ENCODE peak calls at places on chromosomes 2 and 18, in six cellular contexts. One of them, this sample, is unnamed. For H3K4me1, the result is how much of the 10 kb centered on the place peaks cover.

GRCh38 chr18:13530879-13531387 is 195.4 kb downstream of the FAM210A start:
- DNase-seq in astrocyte: peak
- DNase-seq in prostate gland: peak
- DNase-seq in CD8-positive, alpha-beta T cell: no peak
- DNase-seq in psoas muscle: peak
- DNase-seq in right lobe of liver: peak
- DNase-seq in this sample: peak

GRCh38 chr2:27412419-27413152 is 3.2 kb upstream of the PPM1G start:
- DNase-seq in right lobe of liver: no peak
- DNase-seq in CD8-positive, alpha-beta T cell: no peak
- DNase-seq in psoas muscle: no peak
- DNase-seq in astrocyte: no peak
- DNase-seq in prostate gland: no peak
- DNase-seq in this sample: no peak

GRCh38 chr2:120818441-120818920 is 82.8 kb downstream of the GLI2 start:
- DNase-seq in psoas muscle: peak
- DNase-seq in astrocyte: peak
- DNase-seq in CD8-positive, alpha-beta T cell: no peak
- DNase-seq in prostate gland: no peak
- DNase-seq in right lobe of liver: no peak
- DNase-seq in this sample: peak

GRCh38 chr2:238761802-238762373 is 86.0 kb upstream of the TWIST2 start:
- DNase-seq in psoas muscle: no peak
- DNase-seq in astrocyte: peak
- DNase-seq in prostate gland: no peak
- DNase-seq in right lobe of liver: no peak
- DNase-seq in CD8-positive, alpha-beta T cell: no peak
- DNase-seq in this sample: no peak

GRCh38 chr2:182852090-182852489 is 14.3 kb downstream of the FRZB start:
- DNase-seq in CD8-positive, alpha-beta T cell: no peak
- DNase-seq in right lobe of liver: peak
- DNase-seq in prostate gland: no peak
- DNase-seq in psoas muscle: no peak
- DNase-seq in astrocyte: no peak
- DNase-seq in this sample: no peak

GRCh38 chr2:23008951-23009350 is 376.0 kb upstream of the KLHL29 start:
- DNase-seq in astrocyte: no peak
- DNase-seq in CD8-positive, alpha-beta T cell: no peak
- DNase-seq in prostate gland: no peak
- DNase-seq in psoas muscle: no peak
- DNase-seq in right lobe of liver: no peak
- DNase-seq in this sample: no peak

GRCh38 chr2:113056501-113056900 is 2.5 kb upstream of the IL36RN start:
- DNase-seq in right lobe of liver: no peak
- DNase-seq in prostate gland: no peak
- DNase-seq in CD8-positive, alpha-beta T cell: no peak
- DNase-seq in astrocyte: no peak
- DNase-seq in psoas muscle: no peak
- DNase-seq in this sample: no peak

GRCh38 chr2:202140522-202141292 is 67.7 kb downstream of the KIAA2012 start:
- DNase-seq in psoas muscle: no peak
- DNase-seq in astrocyte: peak
- DNase-seq in right lobe of liver: no peak
- DNase-seq in prostate gland: no peak
- DNase-seq in CD8-positive, alpha-beta T cell: no peak
- DNase-seq in this sample: no peak

GRCh38 chr2:3483986-3484960 is 35.1 kb downstream of the ADI1 start:
- DNase-seq in psoas muscle: no peak
- DNase-seq in CD8-positive, alpha-beta T cell: no peak
- DNase-seq in astrocyte: no peak
- DNase-seq in right lobe of liver: no peak
- DNase-seq in prostate gland: no peak
- DNase-seq in this sample: no peak

GRCh38 chr2:213818436-213818835 is 534.2 kb downstream of the SPAG16 start:
- DNase-seq in astrocyte: peak
- DNase-seq in psoas muscle: no peak
- DNase-seq in prostate gland: no peak
- DNase-seq in right lobe of liver: no peak
- DNase-seq in CD8-positive, alpha-beta T cell: no peak
- DNase-seq in this sample: no peak

GRCh38 chr2:179825494-179825893 is 35.9 kb downstream of the ZNF385B start:
- DNase-seq in right lobe of liver: no peak
- DNase-seq in CD8-positive, alpha-beta T cell: no peak
- DNase-seq in prostate gland: no peak
- DNase-seq in psoas muscle: no peak
- DNase-seq in astrocyte: peak
- DNase-seq in this sample: no peak

GRCh38 chr2:175630319-175631246 is 371.5 kb downstream of the LNPK start:
- DNase-seq in prostate gland: no peak
- DNase-seq in CD8-positive, alpha-beta T cell: no peak
- DNase-seq in right lobe of liver: no peak
- DNase-seq in astrocyte: no peak
- DNase-seq in psoas muscle: no peak
- DNase-seq in this sample: no peak

GRCh38 chr2:197327073-197327775 is 16.6 kb upstream of the ANKRD44 start:
- DNase-seq in astrocyte: no peak
- DNase-seq in CD8-positive, alpha-beta T cell: no peak
- DNase-seq in psoas muscle: no peak
- DNase-seq in prostate gland: no peak
- DNase-seq in right lobe of liver: no peak
- DNase-seq in this sample: no peak

GRCh38 chr2:96692094-96692971 is 47.5 kb downstream of the LMAN2L start:
- DNase-seq in psoas muscle: no peak
- DNase-seq in prostate gland: no peak
- DNase-seq in CD8-positive, alpha-beta T cell: no peak
- DNase-seq in astrocyte: no peak
- DNase-seq in right lobe of liver: no peak
- DNase-seq in this sample: peak

GRCh38 chr2:58715344-58715743 is 474.2 kb upstream of the FANCL start:
- DNase-seq in right lobe of liver: no peak
- DNase-seq in psoas muscle: no peak
- DNase-seq in prostate gland: no peak
- DNase-seq in astrocyte: no peak
- DNase-seq in CD8-positive, alpha-beta T cell: no peak
- DNase-seq in this sample: no peak

DNA sequence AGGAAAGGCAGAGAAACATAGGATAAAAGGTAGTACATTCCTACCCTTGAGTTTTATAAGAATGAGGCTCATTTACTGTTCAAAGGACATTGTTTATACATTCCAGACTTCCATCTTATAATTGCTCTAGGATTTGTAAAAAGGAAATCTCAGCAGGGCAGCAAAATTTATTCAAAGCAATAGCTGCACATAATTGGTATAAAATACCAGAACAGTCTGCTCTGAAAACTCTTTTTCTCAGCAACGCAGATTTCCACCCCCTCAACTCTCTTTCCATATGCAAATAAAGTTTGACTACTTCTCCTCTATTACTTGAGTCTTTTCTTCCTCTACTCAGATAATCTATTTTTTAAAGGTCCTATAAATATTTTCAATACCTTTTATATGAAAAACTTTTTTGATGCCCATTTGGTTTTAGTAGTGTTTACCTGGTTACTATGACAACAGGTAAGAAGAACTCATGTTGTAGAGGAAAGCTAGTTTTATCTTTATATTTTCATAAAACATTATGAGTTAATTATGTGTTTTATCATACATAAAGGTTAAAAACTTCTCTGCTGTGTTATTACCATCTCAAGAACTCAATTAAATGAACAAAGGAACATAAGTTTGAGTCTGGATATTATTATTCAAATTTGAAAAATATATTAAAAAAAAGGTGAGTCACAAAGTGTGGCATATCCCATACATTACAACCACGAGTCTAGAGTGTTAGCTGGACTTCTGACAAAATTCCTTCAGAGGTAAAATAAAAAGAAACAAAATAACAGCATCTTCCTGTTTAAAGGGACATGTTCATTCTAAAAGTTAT is 19.9 kb downstream of the RBMS1 start:
- DNase-seq in psoas muscle: no peak
- DNase-seq in prostate gland: no peak
- DNase-seq in CD8-positive, alpha-beta T cell: no peak
- DNase-seq in astrocyte: no peak
- DNase-seq in right lobe of liver: no peak
- DNase-seq in this sample: no peak
- H3K4me1 ChIP-seq in psoas muscle: half or more
- H3K4me1 ChIP-seq in prostate gland: under half
- H3K4me1 ChIP-seq in CD8-positive, alpha-beta T cell: under half
- H3K4me1 ChIP-seq in astrocyte: under half
- H3K4me1 ChIP-seq in right lobe of liver: under half
- H3K4me1 ChIP-seq in this sample: under half

GRCh38 chr18:77395941-77396340 is 146.3 kb downstream of the GALR1 start:
- DNase-seq in right lobe of liver: no peak
- DNase-seq in prostate gland: no peak
- DNase-seq in astrocyte: no peak
- DNase-seq in CD8-positive, alpha-beta T cell: no peak
- DNase-seq in psoas muscle: no peak
- DNase-seq in this sample: no peak
- TF ChIP-seq CTCF in right lobe of liver: no peak
- TF ChIP-seq CTCF in prostate gland: no peak
- TF ChIP-seq CTCF in astrocyte: no peak
- TF ChIP-seq CTCF in CD8-positive, alpha-beta T cell: no peak
- TF ChIP-seq CTCF in psoas muscle: no peak
- TF ChIP-seq CTCF in this sample: no peak

GRCh38 chr2:68726100-68726499 is 8.5 kb upstream of the ARHGAP25 start:
- DNase-seq in psoas muscle: no peak
- DNase-seq in astrocyte: no peak
- DNase-seq in prostate gland: no peak
- DNase-seq in right lobe of liver: no peak
- DNase-seq in CD8-positive, alpha-beta T cell: no peak
- DNase-seq in this sample: no peak
- H3K4me3 ChIP-seq in psoas muscle: no peak
- H3K4me3 ChIP-seq in astrocyte: no peak
- H3K4me3 ChIP-seq in prostate gland: no peak
- H3K4me3 ChIP-seq in right lobe of liver: no peak
- H3K4me3 ChIP-seq in CD8-positive, alpha-beta T cell: no peak
- H3K4me3 ChIP-seq in this sample: no peak

DNA sequence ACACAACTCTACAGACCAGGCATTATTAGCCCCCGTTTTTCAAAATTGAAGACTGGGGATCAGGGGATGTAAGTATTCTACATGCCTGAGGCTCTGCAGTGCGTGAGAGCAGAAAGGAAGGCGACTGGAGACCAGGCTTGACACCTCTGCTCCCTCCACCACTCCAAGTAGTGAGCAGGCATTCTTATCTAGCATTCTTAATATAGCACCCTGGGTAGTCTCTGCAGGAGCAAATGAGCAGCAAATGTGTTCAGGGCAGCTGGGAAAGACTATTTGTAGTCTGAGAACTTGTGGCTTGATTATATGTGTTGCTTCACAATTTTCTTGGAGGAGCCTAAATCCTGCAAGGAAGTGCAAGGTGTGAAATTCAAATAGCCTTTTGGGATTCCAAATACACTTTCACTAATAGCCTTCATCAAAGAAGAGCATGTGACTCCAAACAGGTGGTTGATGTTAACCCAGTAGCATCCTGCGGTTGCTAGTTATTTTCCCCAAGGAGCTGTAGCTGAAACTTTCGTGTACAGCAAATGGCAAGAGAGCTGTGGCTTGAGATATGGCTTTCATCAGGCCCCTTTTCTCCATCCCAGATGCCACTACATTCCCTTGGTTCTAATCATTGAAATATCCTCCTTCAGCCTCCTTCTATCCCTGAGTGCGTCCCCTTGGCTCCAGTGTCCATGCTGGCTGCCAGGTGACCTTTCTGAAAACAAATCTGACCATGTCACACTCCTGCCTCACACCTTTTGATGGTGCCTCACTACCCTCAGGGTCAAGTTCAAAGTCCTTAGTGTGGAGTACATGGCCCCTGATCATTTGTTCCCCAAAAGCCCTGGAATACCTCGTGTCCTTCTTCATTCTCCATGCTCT is 143.4 kb downstream of the DDX1 start:
- DNase-seq in right lobe of liver: peak
- DNase-seq in prostate gland: no peak
- DNase-seq in psoas muscle: no peak
- DNase-seq in astrocyte: peak
- DNase-seq in CD8-positive, alpha-beta T cell: no peak
- DNase-seq in this sample: no peak
- H3K4me1 ChIP-seq in right lobe of liver: under half
- H3K4me1 ChIP-seq in prostate gland: under half
- H3K4me1 ChIP-seq in psoas muscle: under half
- H3K4me1 ChIP-seq in astrocyte: under half
- H3K4me1 ChIP-seq in CD8-positive, alpha-beta T cell: under half
- H3K4me1 ChIP-seq in this sample: under half